ENCODE peak calls at places on chromosome 21, in five cellular contexts. One of them, this sample, is unnamed.
A peak's percentile ranks its signal among the peaks of the same experiment; 100 is the strongest.

GRCh38 chr21:19123525-19123924 is 719.9 kb upstream of the TMPRSS15 start:
- DNase-seq in hepatocyte: no peak
- DNase-seq in PC-3: no peak
- DNase-seq in PC-9: no peak
- DNase-seq in HCT116: no peak
- DNase-seq in this sample: no peak

GRCh38 chr21:37682908-37683307 is 233.3 kb downstream of the KCNJ6 start:
- DNase-seq in hepatocyte: no peak
- DNase-seq in PC-3: no peak
- DNase-seq in PC-9: no peak
- DNase-seq in HCT116: no peak
- DNase-seq in this sample: no peak

GRCh38 chr21:21714396-21714795 is 716.2 kb downstream of the NCAM2 start:
- DNase-seq in hepatocyte: no peak
- DNase-seq in PC-3: peak; percentile 5
- DNase-seq in PC-9: no peak
- DNase-seq in HCT116: no peak
- DNase-seq in this sample: no peak

GRCh38 chr21:45981154-45981606 is 390 bp upstream of the COL6A1 start:
- DNase-seq in hepatocyte: peak; percentile 91
- DNase-seq in PC-3: peak; percentile 66
- DNase-seq in PC-9: peak; percentile 66
- DNase-seq in HCT116: peak; percentile 52
- DNase-seq in this sample: peak; percentile 18

GRCh38 chr21:19987671-19988070 is 1010.5 kb upstream of the NCAM2 start:
- DNase-seq in hepatocyte: no peak
- DNase-seq in PC-3: no peak
- DNase-seq in PC-9: no peak
- DNase-seq in HCT116: no peak
- DNase-seq in this sample: no peak

GRCh38 chr21:32467291-32467690 is 54.8 kb downstream of the EVA1C start:
- DNase-seq in hepatocyte: no peak
- DNase-seq in PC-3: no peak
- DNase-seq in PC-9: no peak
- DNase-seq in HCT116: no peak
- DNase-seq in this sample: no peak

GRCh38 chr21:37525810-37526209 is 159.2 kb downstream of the DYRK1A start:
- DNase-seq in hepatocyte: no peak
- DNase-seq in PC-3: no peak
- DNase-seq in PC-9: no peak
- DNase-seq in HCT116: no peak
- DNase-seq in this sample: no peak

GRCh38 chr21:20720623-20721022 is 277.6 kb upstream of the NCAM2 start:
- DNase-seq in hepatocyte: no peak
- DNase-seq in PC-3: peak; percentile 63
- DNase-seq in PC-9: no peak
- DNase-seq in HCT116: no peak
- DNase-seq in this sample: no peak

GRCh38 chr21:37668462-37669239 is 247.6 kb downstream of the KCNJ6 start:
- DNase-seq in hepatocyte: no peak
- DNase-seq in PC-3: no peak
- DNase-seq in PC-9: no peak
- DNase-seq in HCT116: no peak
- DNase-seq in this sample: no peak

GRCh38 chr21:43348801-43349261 is 78.1 kb downstream of the SIK1 start:
- DNase-seq in hepatocyte: no peak
- DNase-seq in PC-3: no peak
- DNase-seq in PC-9: no peak
- DNase-seq in HCT116: no peak
- DNase-seq in this sample: no peak

GRCh38 chr21:8990326-8991087 is 1530.9 kb upstream of the TPTE start:
- DNase-seq in hepatocyte: no peak
- DNase-seq in PC-3: peak; percentile 1
- DNase-seq in PC-9: no peak
- DNase-seq in HCT116: no peak
- DNase-seq in this sample: no peak

GRCh38 chr21:31901342-31901741 is 28.5 kb downstream of the HUNK start:
- DNase-seq in hepatocyte: peak; percentile 55
- DNase-seq in PC-3: no peak
- DNase-seq in PC-9: no peak
- DNase-seq in HCT116: no peak
- DNase-seq in this sample: no peak

GRCh38 chr21:45974073-45975016 is 7.2 kb upstream of the COL6A1 start:
- DNase-seq in hepatocyte: peak; percentile 64
- DNase-seq in PC-3: peak; percentile 74
- DNase-seq in PC-9: peak; percentile 31
- DNase-seq in HCT116: peak; percentile 36
- DNase-seq in this sample: no peak

GRCh38 chr21:32463367-32463766 is 50.9 kb downstream of the EVA1C start:
- DNase-seq in hepatocyte: no peak
- DNase-seq in PC-3: peak; percentile 66
- DNase-seq in PC-9: no peak
- DNase-seq in HCT116: peak; percentile 69
- DNase-seq in this sample: no peak

GRCh38 chr21:19712441-19712840 is 1285.8 kb upstream of the NCAM2 start:
- DNase-seq in hepatocyte: no peak
- DNase-seq in PC-3: no peak
- DNase-seq in PC-9: no peak
- DNase-seq in HCT116: no peak
- DNase-seq in this sample: no peak

GRCh38 chr21:35223480-35224156 is 174.5 kb upstream of the RUNX1 start:
- DNase-seq in hepatocyte: no peak
- DNase-seq in PC-3: no peak
- DNase-seq in PC-9: no peak
- DNase-seq in HCT116: no peak
- DNase-seq in this sample: no peak
- H3K9me2 ChIP-seq in hepatocyte: no peaks in the 10 kb centered on the region
- H3K9me2 ChIP-seq in PC-3: no peaks in the 10 kb centered on the region
- H3K9me2 ChIP-seq in PC-9: no peaks in the 10 kb centered on the region
- H3K9me2 ChIP-seq in HCT116: no peaks in the 10 kb centered on the region
- H3K9me2 ChIP-seq in this sample: no peaks in the 10 kb centered on the region

GRCh38 chr21:36397606-36398005 is 12.4 kb downstream of the CHAF1B start:
- DNase-seq in hepatocyte: no peak
- DNase-seq in PC-3: no peak
- DNase-seq in PC-9: no peak
- DNase-seq in HCT116: no peak
- DNase-seq in this sample: no peak
- H3K36me3 ChIP-seq in hepatocyte: no peaks in the 10 kb centered on the region
- H3K36me3 ChIP-seq in PC-3: peaks cover 19% of the 10 kb centered on the region
- H3K36me3 ChIP-seq in PC-9: no peaks in the 10 kb centered on the region
- H3K36me3 ChIP-seq in HCT116: peaks cover 38% of the 10 kb centered on the region
- H3K36me3 ChIP-seq in this sample: peaks cover 78% of the 10 kb centered on the region

GRCh38 chr21:41815652-41816582 is 49.1 kb upstream of the RIPK4 start:
- DNase-seq in hepatocyte: no peak
- DNase-seq in PC-3: no peak
- DNase-seq in PC-9: no peak
- DNase-seq in HCT116: no peak
- DNase-seq in this sample: no peak
- H2AFZ ChIP-seq in hepatocyte: no peak overlapping the region
- H2AFZ ChIP-seq in PC-3: no peak overlapping the region
- H2AFZ ChIP-seq in PC-9: no peak overlapping the region
- H2AFZ ChIP-seq in HCT116: no peak overlapping the region
- H2AFZ ChIP-seq in this sample: no peak overlapping the region

GRCh38 chr21:35371217-35371616 is 322.1 kb upstream of the RUNX1 start:
- DNase-seq in hepatocyte: no peak
- DNase-seq in PC-3: no peak
- DNase-seq in PC-9: no peak
- DNase-seq in HCT116: no peak
- DNase-seq in this sample: no peak
- H3K9me2 ChIP-seq in hepatocyte: no peaks in the 10 kb centered on the region
- H3K9me2 ChIP-seq in PC-3: no peaks in the 10 kb centered on the region
- H3K9me2 ChIP-seq in PC-9: no peaks in the 10 kb centered on the region
- H3K9me2 ChIP-seq in HCT116: no peaks in the 10 kb centered on the region
- H3K9me2 ChIP-seq in this sample: no peaks in the 10 kb centered on the region

DNA sequence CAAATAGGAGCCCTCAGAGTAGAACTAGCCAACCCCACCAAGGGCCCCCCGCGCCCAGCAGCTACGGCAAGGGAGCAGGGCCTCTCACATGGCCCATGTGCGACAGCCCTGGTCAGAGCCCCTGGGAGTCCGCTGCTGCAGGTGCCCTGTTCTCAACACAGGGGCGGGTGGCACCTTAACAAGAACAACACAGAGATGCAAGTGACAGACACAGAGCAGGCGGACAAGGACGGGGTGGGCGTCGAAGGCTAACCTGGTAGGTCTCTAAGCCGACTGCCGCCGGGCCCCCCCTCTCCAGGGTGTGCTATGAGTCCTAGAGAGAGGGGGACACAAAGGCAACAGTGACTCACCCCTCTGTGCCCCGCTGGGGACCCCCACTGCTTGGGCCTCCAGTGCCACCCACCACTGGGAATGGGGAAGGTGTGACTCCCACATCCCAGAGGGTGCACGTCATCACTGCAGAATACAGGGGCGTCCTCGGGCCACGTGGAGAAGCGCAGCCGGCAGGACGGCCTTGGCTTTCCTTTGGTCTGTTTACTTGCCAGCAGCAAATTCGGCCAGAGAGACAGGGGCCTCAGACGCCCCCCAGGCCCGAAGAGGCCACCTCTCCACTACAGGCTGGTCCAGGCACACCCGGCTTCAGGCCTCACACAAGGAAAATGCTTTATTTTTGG is 44.8 kb downstream of the PRDM15 start:
- DNase-seq in hepatocyte: no peak
- DNase-seq in PC-3: no peak
- DNase-seq in PC-9: no peak
- DNase-seq in HCT116: no peak
- DNase-seq in this sample: peak; percentile 36
- H3K36me3 ChIP-seq in hepatocyte: no peaks in the 10 kb centered on the region
- H3K36me3 ChIP-seq in PC-3: peaks cover 12% of the 10 kb centered on the region
- H3K36me3 ChIP-seq in PC-9: no peaks in the 10 kb centered on the region
- H3K36me3 ChIP-seq in HCT116: peaks cover 11% of the 10 kb centered on the region
- H3K36me3 ChIP-seq in this sample: peaks cover 66% of the 10 kb centered on the region

GRCh38 chr21:39119696-39120290 is 63.5 kb downstream of the PSMG1 start:
- DNase-seq in hepatocyte: no peak
- DNase-seq in PC-3: no peak
- DNase-seq in PC-9: no peak
- DNase-seq in HCT116: no peak
- DNase-seq in this sample: no peak

GRCh38 chr21:39116761-39117425 is 66.4 kb downstream of the PSMG1 start:
- DNase-seq in hepatocyte: no peak
- DNase-seq in PC-3: no peak
- DNase-seq in PC-9: no peak
- DNase-seq in HCT116: no peak
- DNase-seq in this sample: no peak

GRCh38 chr21:39117571-39117970 is 65.7 kb downstream of the PSMG1 start:
- DNase-seq in hepatocyte: no peak
- DNase-seq in PC-3: no peak
- DNase-seq in PC-9: no peak
- DNase-seq in HCT116: no peak
- DNase-seq in this sample: no peak

GRCh38 chr21:39118604-39119215 is 64.5 kb downstream of the PSMG1 start:
- DNase-seq in hepatocyte: no peak
- DNase-seq in PC-3: no peak
- DNase-seq in PC-9: no peak
- DNase-seq in HCT116: no peak
- DNase-seq in this sample: no peak

GRCh38 chr21:39118061-39118460 is 65.2 kb downstream of the PSMG1 start:
- DNase-seq in hepatocyte: no peak
- DNase-seq in PC-3: no peak
- DNase-seq in PC-9: no peak
- DNase-seq in HCT116: no peak
- DNase-seq in this sample: no peak
- H2AFZ ChIP-seq in hepatocyte: no peak overlapping the region
- H2AFZ ChIP-seq in PC-3: no peak overlapping the region
- H2AFZ ChIP-seq in PC-9: no peak overlapping the region
- H2AFZ ChIP-seq in HCT116: no peak overlapping the region
- H2AFZ ChIP-seq in this sample: no peak overlapping the region

GRCh38 chr21:24220466-24220865 is 1386.8 kb downstream of the MRPL39 start:
- DNase-seq in hepatocyte: no peak
- DNase-seq in PC-3: peak; percentile 9
- DNase-seq in PC-9: no peak
- DNase-seq in HCT116: no peak
- DNase-seq in this sample: no peak

DNA sequence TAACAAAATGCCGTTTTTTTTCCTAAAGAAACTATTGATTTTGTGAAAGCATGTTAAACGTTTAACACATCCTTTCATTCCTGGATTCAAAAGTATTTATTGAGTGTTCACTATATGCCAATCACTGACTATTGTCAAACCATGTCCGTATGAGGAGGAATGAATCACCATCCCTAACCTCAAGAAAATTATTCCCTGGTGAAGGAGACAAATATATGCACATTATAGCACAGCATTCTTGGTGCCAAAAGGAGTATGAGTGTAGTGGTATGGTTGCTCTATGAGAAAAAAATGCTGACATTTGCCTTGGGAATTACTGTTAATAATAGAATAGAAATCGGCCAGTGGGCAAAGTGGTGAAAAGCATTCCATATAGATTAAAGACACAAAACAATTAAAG is 1390.1 kb downstream of the MRPL39 start:
- DNase-seq in hepatocyte: no peak
- DNase-seq in PC-3: peak; percentile 49
- DNase-seq in PC-9: no peak
- DNase-seq in HCT116: no peak
- DNase-seq in this sample: no peak
- H3K9me2 ChIP-seq in hepatocyte: no peaks in the 10 kb centered on the region
- H3K9me2 ChIP-seq in PC-3: no peaks in the 10 kb centered on the region
- H3K9me2 ChIP-seq in PC-9: no peaks in the 10 kb centered on the region
- H3K9me2 ChIP-seq in HCT116: no peaks in the 10 kb centered on the region
- H3K9me2 ChIP-seq in this sample: no peaks in the 10 kb centered on the region

GRCh38 chr21:44890338-44890931 is 16.9 kb upstream of the PTTG1IP start:
- DNase-seq in hepatocyte: no peak
- DNase-seq in PC-3: no peak
- DNase-seq in PC-9: no peak
- DNase-seq in HCT116: no peak
- DNase-seq in this sample: no peak
- H3K36me3 ChIP-seq in hepatocyte: no peaks in the 10 kb centered on the region
- H3K36me3 ChIP-seq in PC-3: no peaks in the 10 kb centered on the region
- H3K36me3 ChIP-seq in PC-9: no peaks in the 10 kb centered on the region
- H3K36me3 ChIP-seq in HCT116: no peaks in the 10 kb centered on the region
- H3K36me3 ChIP-seq in this sample: no peaks in the 10 kb centered on the region